ENCODE peak calls at places on chromosome 13, in four cellular contexts. L, N, R and U are unnamed samples.
A peak's percentile ranks its signal among the peaks of the same experiment; 100 is the strongest.

GRCh38 chr13:99830931-99831330 is 140.6 kb downstream of the ZIC5 start:
- DNase-seq in N (no peak), L (no peak), R (peak; percentile 80), U (no peak)

GRCh38 chr13:105937451-105937850 is 598.0 kb downstream of the EFNB2 start:
- DNase-seq in N (no peak), R (no peak), L (no peak), U (no peak)

GRCh38 chr13:60654405-60654804 is 257.4 kb downstream of the TDRD3 start:
- DNase-seq in R (peak; percentile 74), N (no peak), L (peak; percentile 53), U (peak; percentile 18)

GRCh38 chr13:43755844-43756243 is 30.9 kb downstream of the ENOX1 start:
- DNase-seq in R (no peak), L (no peak), N (no peak), U (no peak)

GRCh38 chr13:62846302-62846701 is 1430.7 kb upstream of the PCDH20 start:
- DNase-seq in N (no peak), R (no peak), L (peak; percentile 47), U (no peak)

GRCh38 chr13:40596484-40596883 is 70.0 kb downstream of the FOXO1 start:
- DNase-seq in L (no peak), R (no peak), N (no peak), U (no peak)

GRCh38 chr13:20716951-20717350 is 13.5 kb downstream of the IL17D start:
- DNase-seq in R (peak; percentile 78), L (no peak), N (no peak), U (no peak)

GRCh38 chr13:44364601-44365000 is 9.0 kb upstream of the SERP2 start:
- DNase-seq in N (no peak), R (peak; percentile 85), L (peak; percentile 90), U (no peak)

GRCh38 chr13:85853901-85854663 is 54.9 kb upstream of the SLITRK6 start:
- DNase-seq in R (peak; percentile 37), N (no peak), L (no peak), U (no peak)

GRCh38 chr13:85853161-85853894 is 54.1 kb upstream of the SLITRK6 start:
- DNase-seq in L (no peak), N (no peak), R (no peak), U (no peak)
- H3K4me3 ChIP-seq in L (no peak overlapping the region), N (no peak overlapping the region), R (no peak overlapping the region), U (no peak overlapping the region)

GRCh38 chr13:33191425-33192221 is 93.9 kb downstream of the STARD13 start:
- DNase-seq in R (no peak), L (no peak), N (no peak), U (peak; percentile 80)

GRCh38 chr13:33195693-33196464 is 89.7 kb downstream of the STARD13 start:
- DNase-seq in N (no peak), L (no peak), R (no peak), U (no peak)

GRCh38 chr13:33197551-33197971 is 88.0 kb downstream of the STARD13 start:
- DNase-seq in R (peak; percentile 48), N (no peak), L (no peak), U (no peak)

GRCh38 chr13:33193428-33193974 is 92.1 kb downstream of the STARD13 start:
- DNase-seq in R (peak; percentile 67), N (no peak), L (no peak), U (no peak)

DNA sequence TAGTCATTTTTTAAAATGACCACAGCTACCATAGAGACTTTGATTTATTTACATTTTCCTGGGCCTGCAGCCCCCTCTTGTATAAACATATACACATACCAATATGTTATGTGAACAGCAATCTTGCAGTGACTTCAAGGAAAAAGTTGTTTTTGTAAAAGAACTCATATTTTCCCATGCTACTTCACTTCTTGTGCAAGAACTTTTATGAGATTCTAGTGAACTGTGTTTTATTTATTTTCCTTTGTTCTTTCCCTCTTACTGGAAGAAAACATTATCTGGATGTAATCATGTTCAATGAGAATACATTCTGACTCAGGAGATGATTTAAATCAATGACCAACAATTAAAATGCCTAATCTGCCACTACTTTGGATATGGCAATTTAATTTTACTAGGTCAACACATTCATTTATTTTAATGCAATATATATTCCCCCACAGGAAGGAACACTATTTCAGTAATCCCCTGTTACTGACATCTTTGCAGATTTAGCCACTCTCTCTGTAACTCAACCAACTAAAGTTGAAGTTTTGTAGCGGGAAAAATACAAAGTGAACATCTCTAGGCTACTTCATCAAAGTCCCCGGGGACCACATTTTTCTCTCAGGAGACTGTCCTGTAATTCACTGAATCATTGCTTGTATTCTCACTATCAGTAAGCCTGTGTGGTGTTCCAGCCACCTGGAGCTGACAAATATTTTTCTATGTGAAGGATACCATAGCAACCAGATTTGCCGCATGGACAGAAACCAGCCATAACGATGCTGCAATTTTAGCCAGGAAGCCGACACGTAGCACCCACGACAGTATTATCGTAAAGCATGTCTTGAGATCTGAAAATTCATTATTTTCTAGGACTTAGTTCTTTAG is 90.5 kb downstream of the STARD13 start:
- DNase-seq in L (peak; percentile 39), N (peak; percentile 79), R (no peak), U (peak; percentile 88)
- H3K4me3 ChIP-seq in L (no peak overlapping the region), N (peak overlapping the region; percentile 1), R (no peak overlapping the region), U (no peak overlapping the region)

GRCh38 chr13:114145722-114146121 is 13.3 kb upstream of the RASA3 start:
- DNase-seq in N (no peak), L (no peak), R (peak; percentile 41), U (no peak)
- H3K4me3 ChIP-seq in N (no peak overlapping the region), L (no peak overlapping the region), R (no peak overlapping the region), U (no peak overlapping the region)

DNA sequence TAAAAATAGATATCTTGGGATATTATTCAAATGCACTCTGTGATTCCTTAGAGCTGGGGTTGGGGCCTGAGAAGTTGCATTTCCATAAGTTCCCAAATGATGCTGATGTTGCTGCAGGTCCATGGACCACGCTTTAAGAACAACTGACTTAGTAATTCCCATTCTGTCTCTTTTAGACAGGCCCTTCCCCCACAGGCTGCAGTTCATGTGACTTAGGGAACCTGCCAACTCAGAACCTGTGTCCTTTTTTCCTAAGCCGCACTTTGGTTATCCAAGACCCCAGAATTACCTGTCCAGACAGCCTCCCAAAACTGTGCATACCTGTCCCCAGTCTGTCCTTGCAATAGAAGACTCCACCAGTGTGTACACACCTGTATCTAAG is 1.7 kb upstream of the ITGBL1 start:
- DNase-seq in N (no peak), L (no peak), R (no peak), U (no peak)
- H3K4me3 ChIP-seq in N (no peak overlapping the region), L (no peak overlapping the region), R (no peak overlapping the region), U (no peak overlapping the region)

GRCh38 chr13:32255744-32256120 is 59.4 kb downstream of the ZAR1L start:
- DNase-seq in L (no peak), R (no peak), N (no peak), U (no peak)
- H3K4me3 ChIP-seq in L (no peak overlapping the region), R (no peak overlapping the region), N (no peak overlapping the region), U (no peak overlapping the region)